ENCODE peak calls at places on chromosomes 1 and 21, in nine cellular contexts. One of them, this sample, is unnamed.

GRCh38 chr1:156103521-156103947 is 11.0 kb upstream of the LMNA start:
- DNase-seq in tibial nerve: no peak
- DNase-seq in left ventricle myocardium inferior: no peak
- DNase-seq in mammary epithelial cell: no peak
- DNase-seq in SJSA1: peak; percentile 71
- DNase-seq in CD8-positive, alpha-beta T cell: peak; percentile 58
- DNase-seq in pancreas: no peak
- DNase-seq in fibroblast of lung: peak; percentile 61
- DNase-seq in CD8-positive, alpha-beta memory T cell: no peak
- DNase-seq in this sample: no peak

GRCh38 chr1:93607814-93608187 is 73.8 kb downstream of the BCAR3 start:
- DNase-seq in left ventricle myocardium inferior: no peak
- DNase-seq in CD8-positive, alpha-beta T cell: no peak
- DNase-seq in CD8-positive, alpha-beta memory T cell: no peak
- DNase-seq in fibroblast of lung: peak; percentile 78
- DNase-seq in mammary epithelial cell: no peak
- DNase-seq in tibial nerve: no peak
- DNase-seq in SJSA1: no peak
- DNase-seq in pancreas: no peak
- DNase-seq in this sample: peak; percentile 49

GRCh38 chr1:207831517-207832327 is 79.2 kb downstream of the CD34 start:
- DNase-seq in SJSA1: no peak
- DNase-seq in left ventricle myocardium inferior: no peak
- DNase-seq in tibial nerve: no peak
- DNase-seq in CD8-positive, alpha-beta memory T cell: peak; percentile 41
- DNase-seq in CD8-positive, alpha-beta T cell: peak; percentile 35
- DNase-seq in fibroblast of lung: no peak
- DNase-seq in mammary epithelial cell: peak; percentile 69
- DNase-seq in pancreas: no peak
- DNase-seq in this sample: peak; percentile 28

GRCh38 chr1:78061825-78062523 is 16.2 kb downstream of the GIPC2 start:
- DNase-seq in CD8-positive, alpha-beta T cell: no peak
- DNase-seq in CD8-positive, alpha-beta memory T cell: no peak
- DNase-seq in fibroblast of lung: peak; percentile 85
- DNase-seq in left ventricle myocardium inferior: no peak
- DNase-seq in tibial nerve: no peak
- DNase-seq in mammary epithelial cell: peak; percentile 49
- DNase-seq in SJSA1: no peak
- DNase-seq in pancreas: no peak
- DNase-seq in this sample: no peak

GRCh38 chr1:243550276-243550675 is 294.4 kb downstream of the SDCCAG8 start:
- DNase-seq in CD8-positive, alpha-beta T cell: no peak
- DNase-seq in CD8-positive, alpha-beta memory T cell: no peak
- DNase-seq in tibial nerve: no peak
- DNase-seq in mammary epithelial cell: peak; percentile 32
- DNase-seq in fibroblast of lung: peak; percentile 88
- DNase-seq in left ventricle myocardium inferior: no peak
- DNase-seq in pancreas: no peak
- DNase-seq in SJSA1: no peak
- DNase-seq in this sample: no peak

GRCh38 chr1:195745170-195746009 is 862.9 kb downstream of the KCNT2 start:
- DNase-seq in tibial nerve: no peak
- DNase-seq in CD8-positive, alpha-beta T cell: no peak
- DNase-seq in pancreas: no peak
- DNase-seq in mammary epithelial cell: no peak
- DNase-seq in left ventricle myocardium inferior: no peak
- DNase-seq in SJSA1: no peak
- DNase-seq in CD8-positive, alpha-beta memory T cell: no peak
- DNase-seq in fibroblast of lung: peak; percentile 9
- DNase-seq in this sample: no peak

GRCh38 chr1:53319296-53320101 is 8.4 kb downstream of the LRP8 start:
- DNase-seq in pancreas: no peak
- DNase-seq in CD8-positive, alpha-beta T cell: no peak
- DNase-seq in CD8-positive, alpha-beta memory T cell: no peak
- DNase-seq in tibial nerve: no peak
- DNase-seq in SJSA1: no peak
- DNase-seq in mammary epithelial cell: no peak
- DNase-seq in left ventricle myocardium inferior: no peak
- DNase-seq in fibroblast of lung: no peak
- DNase-seq in this sample: no peak

GRCh38 chr1:69847670-69848069 is 279.9 kb downstream of the LRRC7 start:
- DNase-seq in fibroblast of lung: no peak
- DNase-seq in CD8-positive, alpha-beta T cell: no peak
- DNase-seq in left ventricle myocardium inferior: no peak
- DNase-seq in mammary epithelial cell: no peak
- DNase-seq in tibial nerve: no peak
- DNase-seq in SJSA1: no peak
- DNase-seq in pancreas: no peak
- DNase-seq in CD8-positive, alpha-beta memory T cell: no peak
- DNase-seq in this sample: no peak

GRCh38 chr1:230332429-230333088 is 93.6 kb downstream of the PGBD5 start:
- DNase-seq in CD8-positive, alpha-beta T cell: no peak
- DNase-seq in mammary epithelial cell: no peak
- DNase-seq in left ventricle myocardium inferior: no peak
- DNase-seq in tibial nerve: no peak
- DNase-seq in SJSA1: no peak
- DNase-seq in pancreas: no peak
- DNase-seq in CD8-positive, alpha-beta memory T cell: no peak
- DNase-seq in fibroblast of lung: peak; percentile 40
- DNase-seq in this sample: no peak

GRCh38 chr1:166588741-166589140 is 250.5 kb upstream of the POGK start:
- DNase-seq in mammary epithelial cell: no peak
- DNase-seq in tibial nerve: no peak
- DNase-seq in CD8-positive, alpha-beta memory T cell: no peak
- DNase-seq in CD8-positive, alpha-beta T cell: no peak
- DNase-seq in SJSA1: no peak
- DNase-seq in fibroblast of lung: no peak
- DNase-seq in left ventricle myocardium inferior: no peak
- DNase-seq in pancreas: no peak
- DNase-seq in this sample: no peak

GRCh38 chr1:91765880-91766443 is 120.0 kb downstream of the TGFBR3 start:
- DNase-seq in mammary epithelial cell: no peak
- DNase-seq in fibroblast of lung: no peak
- DNase-seq in pancreas: no peak
- DNase-seq in left ventricle myocardium inferior: no peak
- DNase-seq in CD8-positive, alpha-beta T cell: no peak
- DNase-seq in SJSA1: no peak
- DNase-seq in tibial nerve: no peak
- DNase-seq in CD8-positive, alpha-beta memory T cell: no peak
- DNase-seq in this sample: no peak

GRCh38 chr1:110554871-110555801 is 36.2 kb upstream of the KCNA10 start:
- DNase-seq in SJSA1: no peak
- DNase-seq in tibial nerve: peak; percentile 7
- DNase-seq in CD8-positive, alpha-beta T cell: peak; percentile 57
- DNase-seq in mammary epithelial cell: no peak
- DNase-seq in fibroblast of lung: peak; percentile 13
- DNase-seq in pancreas: peak; percentile 33
- DNase-seq in CD8-positive, alpha-beta memory T cell: peak; percentile 57
- DNase-seq in left ventricle myocardium inferior: peak; percentile 54
- DNase-seq in this sample: peak; percentile 43

GRCh38 chr1:37851782-37852210 is 7.6 kb downstream of the MTF1 start:
- DNase-seq in mammary epithelial cell: no peak
- DNase-seq in CD8-positive, alpha-beta T cell: no peak
- DNase-seq in fibroblast of lung: no peak
- DNase-seq in pancreas: no peak
- DNase-seq in left ventricle myocardium inferior: no peak
- DNase-seq in tibial nerve: no peak
- DNase-seq in CD8-positive, alpha-beta memory T cell: no peak
- DNase-seq in SJSA1: no peak
- DNase-seq in this sample: no peak

GRCh38 chr1:223716302-223716862 is 4.0 kb downstream of the CAPN2 start:
- DNase-seq in SJSA1: no peak
- DNase-seq in pancreas: no peak
- DNase-seq in CD8-positive, alpha-beta T cell: peak; percentile 65
- DNase-seq in fibroblast of lung: peak; percentile 55
- DNase-seq in CD8-positive, alpha-beta memory T cell: peak; percentile 55
- DNase-seq in left ventricle myocardium inferior: no peak
- DNase-seq in tibial nerve: no peak
- DNase-seq in mammary epithelial cell: no peak
- DNase-seq in this sample: peak; percentile 93

GRCh38 chr1:27428316-27429028 is 36.0 kb downstream of the GPR3 start:
- DNase-seq in CD8-positive, alpha-beta T cell: no peak
- DNase-seq in SJSA1: no peak
- DNase-seq in pancreas: no peak
- DNase-seq in fibroblast of lung: no peak
- DNase-seq in left ventricle myocardium inferior: peak; percentile 57
- DNase-seq in mammary epithelial cell: no peak
- DNase-seq in CD8-positive, alpha-beta memory T cell: peak; percentile 13
- DNase-seq in tibial nerve: no peak
- DNase-seq in this sample: no peak

GRCh38 chr21:38798481-38798882 is 7.2 kb upstream of the ETS2 start:
- DNase-seq in pancreas: no peak
- DNase-seq in mammary epithelial cell: peak; percentile 92
- DNase-seq in CD8-positive, alpha-beta T cell: no peak
- DNase-seq in SJSA1: peak; percentile 82
- DNase-seq in fibroblast of lung: peak; percentile 74
- DNase-seq in tibial nerve: no peak
- DNase-seq in left ventricle myocardium inferior: no peak
- DNase-seq in CD8-positive, alpha-beta memory T cell: no peak
- DNase-seq in this sample: peak; percentile 36

GRCh38 chr1:10132852-10133251 is 77.5 kb upstream of the KIF1B start:
- DNase-seq in CD8-positive, alpha-beta memory T cell: no peak
- DNase-seq in pancreas: no peak
- DNase-seq in CD8-positive, alpha-beta T cell: no peak
- DNase-seq in fibroblast of lung: no peak
- DNase-seq in left ventricle myocardium inferior: no peak
- DNase-seq in SJSA1: no peak
- DNase-seq in mammary epithelial cell: no peak
- DNase-seq in tibial nerve: no peak
- DNase-seq in this sample: no peak

GRCh38 chr1:121558514-121558913 is 373.7 kb downstream of the SRGAP2C start:
- DNase-seq in fibroblast of lung: peak; percentile 90
- DNase-seq in CD8-positive, alpha-beta memory T cell: no peak
- DNase-seq in SJSA1: no peak
- DNase-seq in pancreas: no peak
- DNase-seq in tibial nerve: no peak
- DNase-seq in left ventricle myocardium inferior: no peak
- DNase-seq in mammary epithelial cell: peak; percentile 75
- DNase-seq in CD8-positive, alpha-beta T cell: no peak
- DNase-seq in this sample: no peak

GRCh38 chr1:1293618-1294249 is 13.5 kb downstream of the SCNN1D start:
- DNase-seq in tibial nerve: no peak
- DNase-seq in CD8-positive, alpha-beta T cell: no peak
- DNase-seq in left ventricle myocardium inferior: no peak
- DNase-seq in pancreas: no peak
- DNase-seq in mammary epithelial cell: no peak
- DNase-seq in fibroblast of lung: no peak
- DNase-seq in SJSA1: no peak
- DNase-seq in CD8-positive, alpha-beta memory T cell: no peak
- DNase-seq in this sample: no peak

GRCh38 chr1:31657972-31658510 is 13.4 kb upstream of the PEF1 start:
- DNase-seq in fibroblast of lung: no peak
- DNase-seq in SJSA1: no peak
- DNase-seq in mammary epithelial cell: no peak
- DNase-seq in pancreas: no peak
- DNase-seq in CD8-positive, alpha-beta T cell: no peak
- DNase-seq in left ventricle myocardium inferior: no peak
- DNase-seq in tibial nerve: no peak
- DNase-seq in CD8-positive, alpha-beta memory T cell: no peak
- DNase-seq in this sample: no peak

GRCh38 chr1:229107302-229107815 is 163.6 kb upstream of the RAB4A start:
- DNase-seq in CD8-positive, alpha-beta memory T cell: no peak
- DNase-seq in CD8-positive, alpha-beta T cell: no peak
- DNase-seq in SJSA1: no peak
- DNase-seq in mammary epithelial cell: no peak
- DNase-seq in left ventricle myocardium inferior: no peak
- DNase-seq in tibial nerve: no peak
- DNase-seq in fibroblast of lung: no peak
- DNase-seq in pancreas: no peak
- DNase-seq in this sample: no peak
- H3K4me1 ChIP-seq in CD8-positive, alpha-beta memory T cell: no peaks in the 10 kb centered on the region
- H3K4me1 ChIP-seq in CD8-positive, alpha-beta T cell: no peaks in the 10 kb centered on the region
- H3K4me1 ChIP-seq in SJSA1: peaks cover 11% of the 10 kb centered on the region
- H3K4me1 ChIP-seq in mammary epithelial cell: no peaks in the 10 kb centered on the region
- H3K4me1 ChIP-seq in left ventricle myocardium inferior: peaks cover 16% of the 10 kb centered on the region
- H3K4me1 ChIP-seq in tibial nerve: no peaks in the 10 kb centered on the region
- H3K4me1 ChIP-seq in fibroblast of lung: no peaks in the 10 kb centered on the region
- H3K4me1 ChIP-seq in pancreas: peaks cover 21% of the 10 kb centered on the region
- H3K4me1 ChIP-seq in this sample: no peaks in the 10 kb centered on the region

GRCh38 chr1:119564548-119564947 is 57.5 kb downstream of the HSD3B1 start:
- DNase-seq in pancreas: no peak
- DNase-seq in SJSA1: no peak
- DNase-seq in tibial nerve: no peak
- DNase-seq in left ventricle myocardium inferior: no peak
- DNase-seq in mammary epithelial cell: no peak
- DNase-seq in CD8-positive, alpha-beta T cell: no peak
- DNase-seq in fibroblast of lung: no peak
- DNase-seq in CD8-positive, alpha-beta memory T cell: no peak
- DNase-seq in this sample: no peak

GRCh38 chr1:119569095-119569494 is 62.1 kb downstream of the HSD3B1 start:
- DNase-seq in SJSA1: no peak
- DNase-seq in tibial nerve: no peak
- DNase-seq in CD8-positive, alpha-beta T cell: no peak
- DNase-seq in fibroblast of lung: no peak
- DNase-seq in CD8-positive, alpha-beta memory T cell: no peak
- DNase-seq in pancreas: no peak
- DNase-seq in left ventricle myocardium inferior: no peak
- DNase-seq in mammary epithelial cell: no peak
- DNase-seq in this sample: no peak

GRCh38 chr1:119565131-119565772 is 58.2 kb downstream of the HSD3B1 start:
- DNase-seq in left ventricle myocardium inferior: no peak
- DNase-seq in fibroblast of lung: no peak
- DNase-seq in CD8-positive, alpha-beta memory T cell: no peak
- DNase-seq in pancreas: no peak
- DNase-seq in SJSA1: no peak
- DNase-seq in CD8-positive, alpha-beta T cell: no peak
- DNase-seq in tibial nerve: no peak
- DNase-seq in mammary epithelial cell: peak; percentile 68
- DNase-seq in this sample: no peak
- H3K27ac ChIP-seq in left ventricle myocardium inferior: no peak overlapping the region
- H3K27ac ChIP-seq in fibroblast of lung: no peak overlapping the region
- H3K27ac ChIP-seq in CD8-positive, alpha-beta memory T cell: no peak overlapping the region
- H3K27ac ChIP-seq in pancreas: no peak overlapping the region
- H3K27ac ChIP-seq in SJSA1: no peak overlapping the region
- H3K27ac ChIP-seq in CD8-positive, alpha-beta T cell: no peak overlapping the region
- H3K27ac ChIP-seq in tibial nerve: no peak overlapping the region
- H3K27ac ChIP-seq in mammary epithelial cell: peak overlapping the region; percentile 82
- H3K27ac ChIP-seq in this sample: no peak overlapping the region

DNA sequence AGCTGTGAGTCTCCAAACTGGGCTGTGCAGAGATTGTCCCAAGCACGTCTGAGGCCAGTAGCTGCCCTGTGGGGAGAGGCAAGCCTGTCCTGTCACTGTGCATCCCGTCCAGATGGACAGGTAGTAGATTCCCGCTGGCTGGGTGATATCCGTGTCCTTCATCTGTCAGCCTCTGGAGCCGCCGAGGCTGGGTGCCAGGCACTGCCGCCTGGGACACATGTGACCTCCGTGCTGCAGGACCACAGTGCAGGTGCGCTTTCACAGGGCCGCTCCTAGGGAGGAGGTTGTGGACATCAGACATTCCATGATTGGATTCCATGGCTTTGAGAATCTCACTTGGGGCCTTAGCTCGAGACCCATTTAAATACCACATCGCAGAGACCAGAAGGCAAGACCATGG is 4.7 kb downstream of the PDXK start:
- DNase-seq in tibial nerve: no peak
- DNase-seq in left ventricle myocardium inferior: peak; percentile 45
- DNase-seq in mammary epithelial cell: no peak
- DNase-seq in CD8-positive, alpha-beta memory T cell: no peak
- DNase-seq in SJSA1: no peak
- DNase-seq in pancreas: peak; percentile 60
- DNase-seq in fibroblast of lung: no peak
- DNase-seq in CD8-positive, alpha-beta T cell: no peak
- DNase-seq in this sample: no peak
- H3K4me3 ChIP-seq in tibial nerve: no peak overlapping the region
- H3K4me3 ChIP-seq in left ventricle myocardium inferior: no peak overlapping the region
- H3K4me3 ChIP-seq in mammary epithelial cell: no peak overlapping the region
- H3K4me3 ChIP-seq in CD8-positive, alpha-beta memory T cell: no peak overlapping the region
- H3K4me3 ChIP-seq in SJSA1: no peak overlapping the region
- H3K4me3 ChIP-seq in pancreas: no peak overlapping the region
- H3K4me3 ChIP-seq in fibroblast of lung: no peak overlapping the region
- H3K4me3 ChIP-seq in CD8-positive, alpha-beta T cell: no peak overlapping the region
- H3K4me3 ChIP-seq in this sample: no peak overlapping the region

GRCh38 chr1:234519506-234519905 is 40.5 kb upstream of the TARBP1 start:
- DNase-seq in left ventricle myocardium inferior: no peak
- DNase-seq in SJSA1: no peak
- DNase-seq in tibial nerve: no peak
- DNase-seq in pancreas: no peak
- DNase-seq in CD8-positive, alpha-beta memory T cell: no peak
- DNase-seq in fibroblast of lung: no peak
- DNase-seq in CD8-positive, alpha-beta T cell: no peak
- DNase-seq in mammary epithelial cell: no peak
- DNase-seq in this sample: no peak
- H3K4me1 ChIP-seq in left ventricle myocardium inferior: peaks cover 85% of the 10 kb centered on the region
- H3K4me1 ChIP-seq in SJSA1: peaks cover 20% of the 10 kb centered on the region
- H3K4me1 ChIP-seq in tibial nerve: peaks cover 3% of the 10 kb centered on the region
- H3K4me1 ChIP-seq in pancreas: peaks cover 36% of the 10 kb centered on the region
- H3K4me1 ChIP-seq in CD8-positive, alpha-beta memory T cell: peaks cover 15% of the 10 kb centered on the region
- H3K4me1 ChIP-seq in fibroblast of lung: peaks cover 16% of the 10 kb centered on the region
- H3K4me1 ChIP-seq in CD8-positive, alpha-beta T cell: peaks cover 14% of the 10 kb centered on the region
- H3K4me1 ChIP-seq in mammary epithelial cell: peaks cover 33% of the 10 kb centered on the region
- H3K4me1 ChIP-seq in this sample: peaks cover 5% of the 10 kb centered on the region